ENCODE peak calls at places on chromosomes 5 and 9, in five cellular contexts. One of them, this sample, is unnamed.
A peak's percentile ranks its signal among the peaks of the same experiment; 100 is the strongest.

GRCh38 chr9:35285731-35286130 is 123.9 kb downstream of the UNC13B start:
- DNase-seq in left ventricle myocardium inferior: no peak
- DNase-seq in left lung: no peak
- DNase-seq in BJ: no peak
- DNase-seq in PC-3: no peak
- DNase-seq in this sample: no peak

GRCh38 chr9:106829666-106830408 is 33.1 kb upstream of the ZNF462 start:
- DNase-seq in left lung: no peak
- DNase-seq in left ventricle myocardium inferior: no peak
- DNase-seq in PC-3: no peak
- DNase-seq in BJ: no peak
- DNase-seq in this sample: no peak

GRCh38 chr9:120402741-120403542 is 177.0 kb downstream of the CDK5RAP2 start:
- DNase-seq in BJ: peak; percentile 88
- DNase-seq in PC-3: peak; percentile 73
- DNase-seq in left ventricle myocardium inferior: no peak
- DNase-seq in left lung: no peak
- DNase-seq in this sample: peak; percentile 97

GRCh38 chr5:90528704-90529233 is 615 bp downstream of the LYSMD3 start:
- DNase-seq in PC-3: no peak
- DNase-seq in left lung: no peak
- DNase-seq in left ventricle myocardium inferior: no peak
- DNase-seq in BJ: no peak
- DNase-seq in this sample: peak; percentile 31

GRCh38 chr9:120531683-120532300 is 48.2 kb downstream of the CDK5RAP2 start:
- DNase-seq in BJ: no peak
- DNase-seq in left lung: no peak
- DNase-seq in left ventricle myocardium inferior: no peak
- DNase-seq in PC-3: peak; percentile 59
- DNase-seq in this sample: peak; percentile 81

GRCh38 chr9:98228392-98229089 is 26.9 kb downstream of the TBC1D2 start:
- DNase-seq in BJ: no peak
- DNase-seq in left lung: no peak
- DNase-seq in left ventricle myocardium inferior: no peak
- DNase-seq in PC-3: no peak
- DNase-seq in this sample: no peak

GRCh38 chr5:75668988-75669760 is 48.1 kb downstream of the POC5 start:
- DNase-seq in BJ: no peak
- DNase-seq in PC-3: peak; percentile 43
- DNase-seq in left lung: no peak
- DNase-seq in left ventricle myocardium inferior: no peak
- DNase-seq in this sample: peak; percentile 51

GRCh38 chr9:21412109-21412508 is 3.2 kb downstream of the IFNA8 start:
- DNase-seq in left ventricle myocardium inferior: no peak
- DNase-seq in PC-3: no peak
- DNase-seq in left lung: no peak
- DNase-seq in BJ: no peak
- DNase-seq in this sample: no peak

GRCh38 chr9:21326526-21327139 is 8.6 kb downstream of the KLHL9 start:
- DNase-seq in BJ: no peak
- DNase-seq in left ventricle myocardium inferior: no peak
- DNase-seq in PC-3: peak; percentile 63
- DNase-seq in left lung: no peak
- DNase-seq in this sample: peak; percentile 30

GRCh38 chr5:31361906-31362900 is 168.7 kb downstream of the CDH6 start:
- DNase-seq in left lung: no peak
- DNase-seq in PC-3: no peak
- DNase-seq in BJ: no peak
- DNase-seq in left ventricle myocardium inferior: no peak
- DNase-seq in this sample: no peak

GRCh38 chr5:40841068-40841805 is at the start of gene CARD6:
- DNase-seq in BJ: no peak
- DNase-seq in PC-3: peak; percentile 35
- DNase-seq in left lung: no peak
- DNase-seq in left ventricle myocardium inferior: no peak
- DNase-seq in this sample: peak; percentile 55

GRCh38 chr5:110063640-110064592 is 374.2 kb downstream of the MAN2A1 start:
- DNase-seq in left ventricle myocardium inferior: no peak
- DNase-seq in PC-3: peak; percentile 40
- DNase-seq in left lung: peak; percentile 23
- DNase-seq in BJ: no peak
- DNase-seq in this sample: no peak

GRCh38 chr5:65108786-65109743 is 340.3 kb downstream of the CWC27 start:
- DNase-seq in left ventricle myocardium inferior: no peak
- DNase-seq in BJ: peak; percentile 20
- DNase-seq in PC-3: no peak
- DNase-seq in left lung: no peak
- DNase-seq in this sample: no peak

GRCh38 chr5:106876665-106877194 is 794.0 kb downstream of the EFNA5 start:
- DNase-seq in left lung: peak; percentile 6
- DNase-seq in PC-3: no peak
- DNase-seq in left ventricle myocardium inferior: no peak
- DNase-seq in BJ: no peak
- DNase-seq in this sample: peak; percentile 94

GRCh38 chr9:90684776-90685175 is 42.2 kb upstream of the DIRAS2 start:
- DNase-seq in BJ: no peak
- DNase-seq in left lung: no peak
- DNase-seq in left ventricle myocardium inferior: no peak
- DNase-seq in PC-3: no peak
- DNase-seq in this sample: no peak

GRCh38 chr5:65926276-65926761 is at the start of gene ERBIN:
- DNase-seq in BJ: peak; percentile 47
- DNase-seq in left lung: peak; percentile 95
- DNase-seq in left ventricle myocardium inferior: peak; percentile 85
- DNase-seq in PC-3: peak; percentile 44
- DNase-seq in this sample: peak; percentile 71

GRCh38 chr9:15155826-15156225 is 151.2 kb downstream of the TTC39B start:
- DNase-seq in PC-3: peak; percentile 18
- DNase-seq in left lung: no peak
- DNase-seq in BJ: no peak
- DNase-seq in left ventricle myocardium inferior: no peak
- DNase-seq in this sample: peak; percentile 53

GRCh38 chr9:35306281-35306680 is 144.5 kb downstream of the UNC13B start:
- DNase-seq in left lung: no peak
- DNase-seq in BJ: no peak
- DNase-seq in PC-3: no peak
- DNase-seq in left ventricle myocardium inferior: no peak
- DNase-seq in this sample: no peak

GRCh38 chr5:92838253-92838652 is 742.8 kb downstream of the NR2F1-AS1 start:
- DNase-seq in PC-3: peak; percentile 52
- DNase-seq in BJ: no peak
- DNase-seq in left ventricle myocardium inferior: no peak
- DNase-seq in left lung: no peak
- DNase-seq in this sample: peak; percentile 62

GRCh38 chr9:121125590-121125989 is 50.8 kb downstream of the CNTRL start:
- DNase-seq in left ventricle myocardium inferior: no peak
- DNase-seq in left lung: no peak
- DNase-seq in BJ: no peak
- DNase-seq in PC-3: no peak
- DNase-seq in this sample: no peak

GRCh38 chr9:744046-744712 is 97.3 kb upstream of the DMRT1 start:
- DNase-seq in left lung: no peak
- DNase-seq in PC-3: no peak
- DNase-seq in left ventricle myocardium inferior: no peak
- DNase-seq in BJ: no peak
- DNase-seq in this sample: no peak

GRCh38 chr9:137762414-137763061 is 115.0 kb upstream of the CACNA1B start:
- DNase-seq in left ventricle myocardium inferior: no peak
- DNase-seq in BJ: no peak
- DNase-seq in left lung: no peak
- DNase-seq in PC-3: no peak
- DNase-seq in this sample: no peak

GRCh38 chr9:127567119-127567897 is 44.8 kb upstream of the STXBP1 start:
- DNase-seq in left lung: peak; percentile 86
- DNase-seq in BJ: no peak
- DNase-seq in PC-3: peak; percentile 46
- DNase-seq in left ventricle myocardium inferior: peak; percentile 71
- DNase-seq in this sample: peak; percentile 70

GRCh38 chr9:18347381-18348084 is 126.4 kb upstream of the ADAMTSL1 start:
- DNase-seq in left ventricle myocardium inferior: no peak
- DNase-seq in left lung: no peak
- DNase-seq in PC-3: no peak
- DNase-seq in BJ: no peak
- DNase-seq in this sample: peak; percentile 63

GRCh38 chr9:19782005-19782404 is 6.8 kb downstream of the SLC24A2 start:
- DNase-seq in PC-3: peak; percentile 12
- DNase-seq in left ventricle myocardium inferior: no peak
- DNase-seq in left lung: no peak
- DNase-seq in BJ: no peak
- DNase-seq in this sample: peak; percentile 31

GRCh38 chr5:52269395-52269794 is 518.3 kb upstream of the ITGA1 start:
- DNase-seq in left ventricle myocardium inferior: no peak
- DNase-seq in BJ: no peak
- DNase-seq in PC-3: no peak
- DNase-seq in left lung: no peak
- DNase-seq in this sample: no peak

GRCh38 chr5:179404321-179405053 is 59.2 kb upstream of the ADAMTS2 start:
- DNase-seq in PC-3: no peak
- DNase-seq in left lung: peak; percentile 53
- DNase-seq in left ventricle myocardium inferior: no peak
- DNase-seq in BJ: no peak
- DNase-seq in this sample: peak; percentile 10

GRCh38 chr9:121483049-121483448 is 16.6 kb downstream of the GGTA1 start:
- DNase-seq in BJ: no peak
- DNase-seq in left ventricle myocardium inferior: no peak
- DNase-seq in PC-3: no peak
- DNase-seq in left lung: no peak
- DNase-seq in this sample: peak; percentile 32

GRCh38 chr9:83141887-83142286 is 78.9 kb upstream of the RASEF start:
- DNase-seq in left lung: no peak
- DNase-seq in BJ: no peak
- DNase-seq in PC-3: no peak
- DNase-seq in left ventricle myocardium inferior: no peak
- DNase-seq in this sample: no peak

GRCh38 chr5:177320879-177321278 is 9.2 kb upstream of the MXD3 start:
- DNase-seq in PC-3: no peak
- DNase-seq in left lung: peak; percentile 78
- DNase-seq in BJ: no peak
- DNase-seq in left ventricle myocardium inferior: no peak
- DNase-seq in this sample: no peak

GRCh38 chr5:7394889-7395431 is 978 bp upstream of the ADCY2 start:
- DNase-seq in PC-3: no peak
- DNase-seq in left ventricle myocardium inferior: no peak
- DNase-seq in BJ: no peak
- DNase-seq in left lung: no peak
- DNase-seq in this sample: no peak

DNA sequence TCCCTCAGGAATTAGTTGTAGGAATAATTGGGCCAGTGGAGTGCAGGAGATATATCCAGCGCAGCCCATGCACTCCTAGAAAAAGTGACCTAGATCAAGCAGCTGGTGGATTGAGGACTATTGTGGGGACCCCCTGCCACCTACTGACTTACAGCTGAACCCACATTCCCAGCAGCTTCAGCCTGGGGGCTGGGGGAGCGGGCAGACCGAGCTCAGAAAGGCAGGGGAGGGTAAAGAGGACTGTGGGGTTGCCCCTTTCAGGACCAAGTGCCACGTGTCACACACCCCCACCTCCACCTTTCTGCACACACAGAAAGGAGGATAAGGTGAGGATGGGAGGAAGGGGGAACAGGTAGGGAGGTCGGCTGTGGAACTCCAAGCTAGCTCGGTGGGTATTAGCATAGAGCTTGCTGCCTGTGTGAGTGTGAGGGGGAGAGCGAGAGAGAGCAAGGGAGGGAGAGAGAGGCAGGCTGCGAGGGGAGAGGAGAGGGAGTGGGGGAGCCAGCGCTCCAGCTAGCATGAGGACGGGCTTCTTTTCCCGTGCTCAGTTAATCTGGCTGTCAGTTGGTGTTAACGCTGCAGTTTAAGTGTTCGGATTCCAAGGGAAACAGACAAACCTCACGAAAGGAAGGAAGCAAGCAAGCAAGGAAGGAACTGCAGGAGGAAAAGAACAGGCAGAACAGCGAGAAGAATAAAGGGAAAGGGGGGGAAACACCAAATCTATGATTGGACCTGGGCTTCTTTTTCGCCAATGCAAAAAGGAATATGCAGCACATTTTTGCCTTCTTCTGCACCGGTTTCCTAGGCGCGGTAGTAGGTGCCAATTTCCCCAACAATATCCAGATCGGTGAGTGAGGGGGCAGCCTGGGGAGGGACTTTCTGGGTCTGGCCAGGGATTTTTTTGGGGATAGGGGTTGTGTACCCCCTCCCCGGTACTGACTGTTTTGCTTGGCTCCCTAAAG is at the start of gene GRIA1:
- DNase-seq in BJ: no peak
- DNase-seq in left lung: no peak
- DNase-seq in PC-3: no peak
- DNase-seq in left ventricle myocardium inferior: no peak
- DNase-seq in this sample: no peak
- TF ChIP-seq CTCF in BJ: no peak
- TF ChIP-seq CTCF in left lung: no peak
- TF ChIP-seq CTCF in PC-3: no peak
- TF ChIP-seq CTCF in left ventricle myocardium inferior: no peak
- TF ChIP-seq CTCF in this sample: no peak

GRCh38 chr9:135726138-135726853 is 24.3 kb downstream of the KCNT1 start:
- DNase-seq in BJ: no peak
- DNase-seq in left ventricle myocardium inferior: no peak
- DNase-seq in PC-3: no peak
- DNase-seq in left lung: no peak
- DNase-seq in this sample: no peak
- TF ChIP-seq CTCF in BJ: no peak
- TF ChIP-seq CTCF in left ventricle myocardium inferior: no peak
- TF ChIP-seq CTCF in PC-3: peak; percentile 17
- TF ChIP-seq CTCF in left lung: no peak
- TF ChIP-seq CTCF in this sample: no peak

GRCh38 chr5:116035123-116035522 is 2.9 kb downstream of the ARL14EPL start:
- DNase-seq in left ventricle myocardium inferior: no peak
- DNase-seq in BJ: no peak
- DNase-seq in left lung: no peak
- DNase-seq in PC-3: peak; percentile 52
- DNase-seq in this sample: no peak
- TF ChIP-seq CTCF in left ventricle myocardium inferior: no peak
- TF ChIP-seq CTCF in BJ: no peak
- TF ChIP-seq CTCF in left lung: no peak
- TF ChIP-seq CTCF in PC-3: no peak
- TF ChIP-seq CTCF in this sample: no peak

GRCh38 chr9:89469003-89469402 is 28.9 kb downstream of the SEMA4D start:
- DNase-seq in PC-3: no peak
- DNase-seq in BJ: no peak
- DNase-seq in left ventricle myocardium inferior: no peak
- DNase-seq in left lung: no peak
- DNase-seq in this sample: no peak

GRCh38 chr9:89467278-89467625 is 30.7 kb downstream of the SEMA4D start:
- DNase-seq in left lung: no peak
- DNase-seq in PC-3: no peak
- DNase-seq in BJ: no peak
- DNase-seq in left ventricle myocardium inferior: no peak
- DNase-seq in this sample: no peak

GRCh38 chr9:89471390-89471789 is 26.5 kb downstream of the SEMA4D start:
- DNase-seq in left ventricle myocardium inferior: no peak
- DNase-seq in BJ: no peak
- DNase-seq in PC-3: no peak
- DNase-seq in left lung: no peak
- DNase-seq in this sample: no peak

GRCh38 chr9:89468271-89468960 is 29.5 kb downstream of the SEMA4D start:
- DNase-seq in left lung: no peak
- DNase-seq in PC-3: no peak
- DNase-seq in left ventricle myocardium inferior: no peak
- DNase-seq in BJ: no peak
- DNase-seq in this sample: no peak

GRCh38 chr9:89470239-89470638 is 27.7 kb downstream of the SEMA4D start:
- DNase-seq in left ventricle myocardium inferior: no peak
- DNase-seq in left lung: no peak
- DNase-seq in PC-3: no peak
- DNase-seq in BJ: no peak
- DNase-seq in this sample: no peak
- TF ChIP-seq CTCF in left ventricle myocardium inferior: no peak
- TF ChIP-seq CTCF in left lung: no peak
- TF ChIP-seq CTCF in PC-3: no peak
- TF ChIP-seq CTCF in BJ: no peak
- TF ChIP-seq CTCF in this sample: no peak

This sample was measured in MCF 10A.